ENCODE peak calls at places on chromosome 5, in six cellular contexts. V is central memory CD4-positive, alpha-beta T cell; T is A172; D is ACHN; H is T-helper 17 cell; Z is GM23338. J is an unnamed sample.
A peak's percentile ranks its signal among the peaks of the same experiment; 100 is the strongest.

GRCh38 chr5:167451091-167451490 is 840.4 kb upstream of the WWC1 start:
- DNase-seq in T (no peak), H (no peak), V (no peak), Z (no peak), D (no peak), J (no peak)

GRCh38 chr5:179408646-179409045 is 63.4 kb upstream of the ADAMTS2 start:
- DNase-seq in T (no peak), D (no peak), Z (no peak), H (no peak), V (no peak), J (no peak)

GRCh38 chr5:181224390-181225234 is 1.5 kb downstream of the TRIM41 start:
- DNase-seq in T (no peak), V (peak; percentile 43), D (no peak), H (peak; percentile 45), Z (no peak), J (peak; percentile 46)

GRCh38 chr5:147472669-147473131 is 37.2 kb downstream of the DPYSL3 start:
- DNase-seq in Z (no peak), T (no peak), V (no peak), H (no peak), D (no peak), J (no peak)

GRCh38 chr5:77642915-77643653 is 4.6 kb upstream of the OTP start:
- DNase-seq in T (no peak), V (no peak), Z (peak; percentile 66), D (no peak), H (no peak), J (no peak)

GRCh38 chr5:95823241-95823737 is 763 bp upstream of the GLRX start:
- DNase-seq in V (no peak), D (no peak), T (no peak), H (no peak), Z (no peak), J (no peak)

GRCh38 chr5:154648706-154649105 is 106.5 kb upstream of the LARP1 start:
- DNase-seq in H (no peak), D (no peak), V (no peak), T (no peak), Z (peak; percentile 24), J (no peak)

GRCh38 chr5:91293131-91293530 is 90.0 kb downstream of the ARRDC3 start:
- DNase-seq in V (no peak), Z (peak; percentile 57), T (peak; percentile 75), D (peak; percentile 96), H (no peak), J (no peak)

GRCh38 chr5:58259685-58260152 is 200.2 kb downstream of the PLK2 start:
- DNase-seq in V (no peak), T (peak; percentile 99), D (peak; percentile 98), H (no peak), Z (peak; percentile 75), J (no peak)

GRCh38 chr5:14521748-14522147 is 59.8 kb upstream of the OTULINL start:
- DNase-seq in H (no peak), V (no peak), T (no peak), D (no peak), Z (no peak), J (no peak)

GRCh38 chr5:42655982-42656660 is 100.5 kb upstream of the CCDC152 start:
- DNase-seq in T (no peak), V (no peak), H (no peak), Z (no peak), D (no peak), J (no peak)

GRCh38 chr5:124289641-124290201 is 456.7 kb downstream of the ZNF608 start:
- DNase-seq in Z (peak; percentile 77), D (no peak), V (no peak), H (no peak), T (no peak), J (no peak)

GRCh38 chr5:164375051-164375450 is 869.6 kb downstream of the MAT2B start:
- DNase-seq in T (peak; percentile 18), H (no peak), D (no peak), Z (no peak), V (no peak), J (no peak)

GRCh38 chr5:159424123-159424522 is 93.8 kb upstream of the IL12B start:
- DNase-seq in D (no peak), Z (no peak), H (no peak), T (no peak), V (no peak), J (no peak)

GRCh38 chr5:33745101-33745770 is 146.6 kb downstream of the ADAMTS12 start:
- DNase-seq in T (no peak), D (no peak), V (no peak), Z (no peak), H (no peak), J (no peak)

GRCh38 chr5:1550287-1551076 is 26.7 kb upstream of the LPCAT1 start:
- DNase-seq in T (no peak), D (no peak), Z (no peak), V (no peak), H (no peak), J (no peak)

GRCh38 chr5:97840643-97841042 is 657.6 kb upstream of the RIOK2 start:
- DNase-seq in Z (no peak), T (no peak), D (no peak), H (no peak), V (no peak), J (no peak)

GRCh38 chr5:28402590-28403301 is 1364.4 kb upstream of the CDH9 start:
- DNase-seq in Z (no peak), V (no peak), T (no peak), H (no peak), D (no peak), J (no peak)

GRCh38 chr5:27818888-27819287 is 780.5 kb upstream of the CDH9 start:
- DNase-seq in Z (no peak), H (no peak), D (no peak), V (no peak), T (no peak), J (no peak)

GRCh38 chr5:17157916-17158529 is 59.4 kb upstream of the BASP1 start:
- DNase-seq in Z (no peak), T (no peak), V (no peak), H (no peak), D (no peak), J (no peak)

GRCh38 chr5:163889369-163889768 is 383.9 kb downstream of the MAT2B start:
- DNase-seq in V (no peak), D (no peak), Z (no peak), H (no peak), T (no peak), J (no peak)

GRCh38 chr5:180059326-180059725 is 12.2 kb downstream of the RNF130 start:
- DNase-seq in T (no peak), V (no peak), Z (no peak), D (no peak), H (no peak), J (no peak)

GRCh38 chr5:35618297-35618636 is 604 bp downstream of the SPEF2 start:
- DNase-seq in D (no peak), Z (no peak), V (no peak), T (no peak), H (no peak), J (no peak)

GRCh38 chr5:172713809-172714490 is 57.0 kb downstream of the DUSP1 start:
- DNase-seq in H (no peak), V (no peak), D (no peak), T (no peak), Z (no peak), J (no peak)

GRCh38 chr5:59099270-59099994 is 516.6 kb downstream of the RAB3C start:
- DNase-seq in V (peak; percentile 77), T (peak; percentile 82), Z (no peak), D (peak; percentile 19), H (peak; percentile 11), J (no peak)

GRCh38 chr5:29462261-29462660 is 1731.2 kb upstream of the CDH6 start:
- DNase-seq in V (no peak), H (no peak), T (no peak), D (no peak), Z (no peak), J (no peak)

GRCh38 chr5:141338538-141339306 is at the start of gene PCDHGA2:
- DNase-seq in D (peak; percentile 42), V (no peak), H (no peak), T (peak; percentile 16), Z (peak; percentile 81), J (no peak)

GRCh38 chr5:129904667-129905466 is 602 bp downstream of the CHSY3 start:
- DNase-seq in D (peak; percentile 9), Z (peak; percentile 45), H (no peak), T (no peak), V (no peak), J (no peak)

GRCh38 chr5:170628691-170629565 is 125.1 kb downstream of the KCNIP1 start:
- DNase-seq in T (no peak), Z (no peak), V (no peak), D (no peak), H (no peak), J (no peak)

GRCh38 chr5:135446186-135446585 is 962 bp downstream of the DCANP1 start:
- DNase-seq in Z (no peak), H (no peak), V (no peak), T (no peak), D (no peak), J (no peak)

GRCh38 chr5:54363669-54364068 is 53.3 kb upstream of the ARL15 start:
- DNase-seq in H (no peak), T (peak; percentile 78), Z (no peak), V (no peak), D (no peak), J (no peak)